ENCODE peak calls at places on chromosome 21, in four cellular contexts. F is DMS79, M is right cardiac atrium, U is fibroblast of the conjunctiva. X is an unnamed sample.
A peak's percentile ranks its signal among the peaks of the same experiment; 100 is the strongest.

GRCh38 chr21:46213620-46214286 is 14.8 kb downstream of the LSS start:
- DNase-seq in F (no peak), M (no peak), U (no peak), X (no peak)

GRCh38 chr21:42175110-42175710 is 43.7 kb upstream of the ABCG1 start:
- DNase-seq in F (no peak), M (no peak), U (no peak), X (no peak)

GRCh38 chr21:16071761-16072160 is 342.0 kb downstream of the USP25 start:
- DNase-seq in F (no peak), M (no peak), U (no peak), X (no peak)

GRCh38 chr21:42315296-42315891 is at the start of gene TFF3:
- DNase-seq in F (peak; percentile 93), M (no peak), U (no peak), X (no peak)

GRCh38 chr21:38352536-38353219 is 95.9 kb downstream of the KCNJ15 start:
- DNase-seq in F (no peak), M (peak; percentile 57), U (peak; percentile 48), X (no peak)

GRCh38 chr21:41965045-41965444 is 11.2 kb upstream of the C2CD2 start:
- DNase-seq in F (no peak), M (no peak), U (no peak), X (no peak)

GRCh38 chr21:15978158-15978805 is 248.5 kb downstream of the USP25 start:
- DNase-seq in F (no peak), M (no peak), U (no peak), X (no peak)

GRCh38 chr21:33207471-33208149 is 22.1 kb upstream of the IFNAR2 start:
- DNase-seq in F (no peak), M (no peak), U (no peak), X (peak; percentile 57)

GRCh38 chr21:36699546-36700294 is 805 bp downstream of the SIM2 start:
- DNase-seq in F (no peak), M (no peak), U (no peak), X (no peak)

GRCh38 chr21:29056005-29056404 is 17.4 kb downstream of the CCT8 start:
- DNase-seq in F (peak; percentile 35), M (no peak), U (peak; percentile 3), X (no peak)

GRCh38 chr21:18840239-18840638 is 436.7 kb upstream of the TMPRSS15 start:
- DNase-seq in F (no peak), M (no peak), U (no peak), X (no peak)

GRCh38 chr21:35198004-35198403 is 148.9 kb upstream of the RUNX1 start:
- DNase-seq in F (no peak), M (no peak), U (peak; percentile 89), X (no peak)

GRCh38 chr21:28454978-28455600 is 537.6 kb downstream of the LTN1 start:
- DNase-seq in F (no peak), M (no peak), U (peak; percentile 75), X (no peak)

GRCh38 chr21:45963225-45963555 is 18.4 kb upstream of the COL6A1 start:
- DNase-seq in F (no peak), M (no peak), U (no peak), X (no peak)

GRCh38 chr21:26966360-26966977 is 419 bp downstream of the ADAMTS5 start:
- DNase-seq in F (no peak), M (peak; percentile 12), U (no peak), X (no peak)

GRCh38 chr21:36065497-36066036 is 4.3 kb upstream of the CBR1 start:
- DNase-seq in F (no peak), M (no peak), U (peak; percentile 32), X (no peak)

GRCh38 chr21:38838598-38839369 is 33.1 kb downstream of the ETS2 start:
- DNase-seq in F (no peak), M (no peak), U (no peak), X (no peak)

GRCh38 chr21:26550357-26550756 is 22.7 kb downstream of the CYYR1 start:
- DNase-seq in F (no peak), M (no peak), U (no peak), X (no peak)

GRCh38 chr21:33938381-33938780 is 22.8 kb upstream of the ATP5PO start:
- DNase-seq in F (no peak), M (no peak), U (no peak), X (no peak)

GRCh38 chr21:24671901-24672300 is 935.4 kb downstream of the MRPL39 start:
- DNase-seq in F (no peak), M (no peak), U (no peak), X (no peak)

GRCh38 chr21:42594616-42595280 is 58.7 kb upstream of the PDE9A start:
- DNase-seq in F (no peak), M (no peak), U (no peak), X (no peak)

GRCh38 chr21:32907521-32907920 is 118.2 kb upstream of the OLIG2 start:
- DNase-seq in F (no peak), M (no peak), U (no peak), X (no peak)

GRCh38 chr21:31766895-31767294 is 35.0 kb upstream of the SCAF4 start:
- DNase-seq in F (no peak), M (no peak), U (no peak), X (no peak)

GRCh38 chr21:44295163-44295601 is 4.7 kb upstream of the PFKL start:
- DNase-seq in F (no peak), M (no peak), U (no peak), X (no peak)

GRCh38 chr21:34205811-34206635 is 132.6 kb downstream of the MRPS6 start:
- DNase-seq in F (peak; percentile 57), M (no peak), U (peak; percentile 36), X (no peak)

GRCh38 chr21:42003051-42003461 is 7.1 kb downstream of the ZBTB21 start:
- DNase-seq in F (no peak), M (no peak), U (no peak), X (peak; percentile 22)

GRCh38 chr21:31348188-31348587 is 4.1 kb upstream of the TIAM1 start:
- DNase-seq in F (no peak), M (no peak), U (no peak), X (no peak)

X was measured in stimulated activated naive B cell treated with anti-CD40 and anti-IgM and Interleukin-4, amounts not matched to agents 10 μg/mL and 1 μg/mL and 100 μg/mL, for 72 hours.